ENCODE peak calls at places on chromosomes 1 and 21, in nine cellular contexts. H is CD8-positive, alpha-beta memory T cell; L is EL; P is pancreas; M is HCT116; D is NCI-H510A; A is HTR-8/SVneo; Z is AG08395; Y is AG10803. N is an unnamed sample.
A peak's percentile ranks its signal among the peaks of the same experiment; 100 is the strongest.

GRCh38 chr1:74502432-74502831 is 10.0 kb downstream of the LRRC53 start:
- DNase-seq in Z (peak; percentile 40), L (peak; percentile 15), A (peak; percentile 2), Y (peak; percentile 54), M (no peak), D (no peak), H (no peak), P (no peak), N (no peak)

GRCh38 chr1:82894635-82895034 is 1093.9 kb downstream of the ADGRL2 start:
- DNase-seq in M (no peak), L (no peak), D (no peak), H (no peak), A (no peak), P (no peak), Z (no peak), Y (no peak), N (no peak)

GRCh38 chr1:228514421-228514820 is 27.2 kb downstream of the RNF187 start:
- DNase-seq in D (no peak), L (no peak), A (no peak), M (no peak), P (no peak), Y (no peak), Z (no peak), H (no peak), N (peak; percentile 15)

GRCh38 chr1:200866521-200866920 is 6.3 kb upstream of the GPR25 start:
- DNase-seq in H (no peak), Y (no peak), Z (no peak), P (no peak), A (no peak), M (no peak), D (no peak), L (peak; percentile 19), N (no peak)

GRCh38 chr21:38859852-38860251 is 54.1 kb downstream of the ETS2 start:
- DNase-seq in A (no peak), Z (no peak), Y (no peak), P (no peak), H (no peak), M (no peak), L (no peak), D (no peak), N (no peak)

GRCh38 chr1:113872219-113872934 is 865 bp upstream of the PTPN22 start:
- DNase-seq in L (no peak), P (no peak), D (no peak), Y (peak; percentile 53), Z (no peak), H (no peak), M (no peak), A (no peak), N (no peak)

GRCh38 chr1:11704226-11704619 is 12.7 kb downstream of the DRAXIN start:
- DNase-seq in L (no peak), M (no peak), Z (no peak), D (no peak), Y (no peak), P (no peak), H (no peak), A (no peak), N (no peak)

GRCh38 chr1:24551290-24551859 is 4.5 kb upstream of the NCMAP start:
- DNase-seq in A (no peak), H (no peak), P (no peak), M (no peak), Y (no peak), D (no peak), L (no peak), Z (no peak), N (no peak)

GRCh38 chr1:24472527-24473251 is 29.9 kb upstream of the RCAN3 start:
- DNase-seq in L (no peak), Y (no peak), A (no peak), D (no peak), H (no peak), Z (no peak), M (no peak), P (peak; percentile 79), N (no peak)

GRCh38 chr21:46226920-46227599 is 1.5 kb downstream of the LSS start:
- DNase-seq in Z (peak; percentile 15), Y (peak; percentile 55), D (no peak), L (peak; percentile 50), A (no peak), M (no peak), H (no peak), P (no peak), N (no peak)

GRCh38 chr1:158554352-158554751 is at the start of gene OR6Y1:
- DNase-seq in D (no peak), Z (no peak), L (no peak), P (no peak), Y (no peak), A (no peak), M (no peak), H (no peak), N (no peak)

N was measured in ureter.